ENCODE peak calls at places on chromosomes 6 and 20, in six cellular contexts. H is SK-N-SH; V is keratinocyte; E is left lung; X is dorsolateral prefrontal cortex; W is CD4-positive, alpha-beta T cell. C is an unnamed sample.

GRCh38 chr6:128882991-128883571 is at the start of gene LAMA2:
- DNase-seq in H (peak), V (no peak), E (peak), X (peak), W (no peak), C (peak)

GRCh38 chr6:2566048-2566447 is 184.7 kb downstream of the MYLK4 start:
- DNase-seq in H (no peak), V (no peak), E (no peak), X (no peak), W (no peak), C (no peak)

GRCh38 chr20:59518881-59519706 is 85.2 kb upstream of the PHACTR3 start:
- DNase-seq in H (peak), V (peak), E (no peak), X (no peak), W (no peak), C (peak)

GRCh38 chr6:169725270-169726048 is 1.2 kb upstream of the PHF10 start:
- DNase-seq in H (peak), V (no peak), E (peak), X (peak), W (no peak), C (peak)

GRCh38 chr6:144493035-144493910 is 208.1 kb downstream of the UTRN start:
- DNase-seq in H (no peak), V (no peak), E (no peak), X (no peak), W (no peak), C (no peak)

GRCh38 chr6:3882865-3883264 is 33.7 kb downstream of the FAM50B start:
- DNase-seq in H (no peak), V (no peak), E (no peak), X (no peak), W (no peak), C (no peak)

GRCh38 chr6:154447929-154448328 is 62.6 kb downstream of the CNKSR3 start:
- DNase-seq in H (peak), V (no peak), E (no peak), X (no peak), W (no peak), C (no peak)

GRCh38 chr20:54995021-54995420 is 519.6 kb downstream of the DOK5 start:
- DNase-seq in H (no peak), V (no peak), E (no peak), X (no peak), W (no peak), C (no peak)

GRCh38 chr20:2210646-2211556 is 84.9 kb upstream of the TGM3 start:
- DNase-seq in H (no peak), V (peak), E (no peak), X (no peak), W (no peak), C (no peak)

GRCh38 chr20:41048475-41049242 is 20.0 kb downstream of the TOP1 start:
- DNase-seq in H (no peak), V (no peak), E (no peak), X (no peak), W (no peak), C (no peak)

GRCh38 chr20:9617940-9618339 is 103.5 kb downstream of the LAMP5 start:
- DNase-seq in H (peak), V (no peak), E (no peak), X (no peak), W (no peak), C (peak)

GRCh38 chr6:163438940-163439335 is 24.4 kb downstream of the QKI start:
- DNase-seq in H (peak), V (no peak), E (no peak), X (no peak), W (no peak), C (no peak)

GRCh38 chr6:83467620-83468036 is 36.8 kb upstream of the ME1 start:
- DNase-seq in H (no peak), V (no peak), E (no peak), X (no peak), W (no peak), C (no peak)

GRCh38 chr20:43710370-43711044 is 16.3 kb downstream of the GTSF1L start:
- DNase-seq in H (no peak), V (no peak), E (no peak), X (no peak), W (no peak), C (no peak)

GRCh38 chr6:147678256-147678655 is 169.8 kb downstream of the SAMD5 start:
- DNase-seq in H (no peak), V (no peak), E (no peak), X (no peak), W (no peak), C (no peak)

GRCh38 chr6:11364971-11365397 is 132.5 kb upstream of the NEDD9 start:
- DNase-seq in H (no peak), V (no peak), E (no peak), X (no peak), W (no peak), C (no peak)

GRCh38 chr6:170114956-170115855 is 175.7 kb downstream of the DLL1 start:
- DNase-seq in H (peak), V (no peak), E (peak), X (peak), W (no peak), C (no peak)

GRCh38 chr6:68443704-68444103 is 191.4 kb upstream of the ADGRB3 start:
- DNase-seq in H (no peak), V (no peak), E (no peak), X (no peak), W (no peak), C (no peak)
- TF ChIP-seq CTCF in H (no peak), V (no peak), E (no peak), X (peak), W (no peak), C (peak)

DNA sequence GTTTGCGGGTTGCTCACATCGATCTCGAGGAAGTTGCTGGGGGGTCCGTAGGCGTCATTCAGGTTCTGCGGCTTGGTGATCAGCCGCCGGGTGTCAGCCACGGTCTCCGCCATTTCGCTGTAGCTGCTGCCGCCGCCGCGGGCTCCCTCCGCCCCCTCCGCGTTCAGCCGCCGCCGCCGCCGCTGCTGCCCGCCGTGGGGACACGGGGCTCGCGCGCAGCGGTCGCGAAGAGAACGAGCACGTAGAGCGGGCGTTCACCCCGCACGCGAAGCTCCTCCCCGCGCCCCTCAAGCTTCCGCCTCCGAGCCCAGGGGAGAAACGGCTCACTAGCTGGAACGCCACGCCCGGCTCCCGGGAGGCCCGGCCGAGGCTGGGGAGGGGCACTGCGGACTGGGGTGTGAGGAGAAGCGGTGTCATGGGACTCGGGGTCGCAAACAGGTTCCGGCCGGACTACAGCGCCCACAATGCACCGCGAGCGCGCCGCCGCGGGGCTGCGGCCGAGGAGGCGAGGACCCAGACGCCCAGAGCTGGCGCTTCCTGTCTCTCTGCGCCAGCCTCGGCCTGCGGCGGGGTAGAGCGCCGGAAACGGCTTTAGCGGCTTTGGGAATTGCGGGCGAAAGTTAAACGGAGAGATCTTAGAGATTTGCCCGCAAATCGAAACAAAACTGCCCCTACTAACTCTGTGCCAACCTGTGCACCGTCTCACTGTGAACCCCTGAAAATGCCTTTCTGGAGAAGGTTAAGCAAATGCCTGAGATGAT is at the start of gene SNX3:
- DNase-seq in H (peak), V (peak), E (peak), X (peak), W (peak), C (peak)
- TF ChIP-seq CTCF in H (peak), V (peak), E (no peak), X (peak), W (no peak), C (no peak)

DNA sequence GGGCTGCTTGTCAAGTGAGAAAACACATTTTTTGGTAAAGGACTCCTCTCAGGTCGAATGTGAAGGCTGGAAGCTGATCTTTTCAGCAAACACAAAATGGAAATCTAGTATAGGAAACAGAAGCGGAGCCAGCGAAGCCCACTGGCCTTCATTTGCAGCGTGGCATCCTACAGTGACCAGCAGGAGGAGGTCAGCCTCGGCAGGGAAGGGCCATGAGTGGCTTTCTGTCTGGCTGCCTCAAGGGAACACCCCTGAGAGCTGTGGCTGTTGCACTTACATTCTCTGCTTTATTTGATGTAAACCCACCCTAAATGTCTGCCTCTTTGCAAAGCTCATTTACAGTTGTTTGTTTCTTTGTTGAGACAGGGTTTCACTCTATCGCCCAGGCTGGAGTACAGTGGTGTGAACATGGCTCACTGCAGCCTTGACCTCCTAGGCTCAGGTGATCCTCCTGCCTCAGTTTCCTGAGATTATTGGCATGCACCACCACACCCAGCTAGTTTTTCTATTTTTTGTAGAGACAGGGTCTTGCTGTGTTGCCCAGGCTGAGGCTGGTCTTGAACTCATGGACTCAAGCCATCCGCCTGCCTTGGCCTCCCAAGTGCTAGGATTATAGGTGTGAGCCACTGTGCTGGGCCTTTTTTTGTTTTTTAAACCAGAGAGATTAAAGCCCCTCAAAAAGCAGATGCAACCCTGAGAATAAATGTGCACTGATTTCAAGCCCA is 322.0 kb upstream of the SOX4 start:
- DNase-seq in H (no peak), V (no peak), E (no peak), X (no peak), W (no peak), C (no peak)
- TF ChIP-seq CTCF in H (no peak), V (no peak), E (no peak), X (no peak), W (no peak), C (no peak)

GRCh38 chr20:50320910-50321796 is 130.5 kb downstream of the CEBPB start:
- DNase-seq in H (peak), V (peak), E (peak), X (no peak), W (no peak), C (peak)
- TF ChIP-seq CTCF in H (no peak), V (peak), E (no peak), X (no peak), W (no peak), C (no peak)

GRCh38 chr6:156933201-156934053 is 156.2 kb downstream of the ARID1B start:
- DNase-seq in H (no peak), V (no peak), E (no peak), X (no peak), W (no peak), C (peak)
- TF ChIP-seq CTCF in H (no peak), V (peak), E (no peak), X (no peak), W (no peak), C (no peak)

GRCh38 chr20:51382111-51382985 is 160.2 kb downstream of the NFATC2 start:
- DNase-seq in H (no peak), V (no peak), E (no peak), X (no peak), W (no peak), C (no peak)

GRCh38 chr20:51379601-51380341 is 162.7 kb downstream of the NFATC2 start:
- DNase-seq in H (no peak), V (no peak), E (no peak), X (no peak), W (no peak), C (no peak)

GRCh38 chr20:51382986-51383821 is 159.3 kb downstream of the NFATC2 start:
- DNase-seq in H (no peak), V (no peak), E (no peak), X (no peak), W (no peak), C (peak)

GRCh38 chr20:51380401-51381385 is 161.8 kb downstream of the NFATC2 start:
- DNase-seq in H (no peak), V (no peak), E (no peak), X (no peak), W (no peak), C (no peak)

GRCh38 chr20:51381557-51381956 is 161.0 kb downstream of the NFATC2 start:
- DNase-seq in H (no peak), V (no peak), E (no peak), X (no peak), W (no peak), C (no peak)
- TF ChIP-seq CTCF in H (no peak), V (peak), E (no peak), X (no peak), W (no peak), C (no peak)

GRCh38 chr20:44803383-44803941 is 6.9 kb downstream of the RIMS4 start:
- DNase-seq in H (no peak), V (no peak), E (no peak), X (no peak), W (no peak), C (no peak)

GRCh38 chr20:44802702-44803101 is 7.6 kb downstream of the RIMS4 start:
- DNase-seq in H (no peak), V (no peak), E (no peak), X (no peak), W (no peak), C (no peak)

GRCh38 chr20:44796758-44797457 is 13.4 kb downstream of the RIMS4 start:
- DNase-seq in H (no peak), V (no peak), E (no peak), X (no peak), W (no peak), C (no peak)

GRCh38 chr20:44799691-44800090 is 10.7 kb downstream of the RIMS4 start:
- DNase-seq in H (no peak), V (no peak), E (no peak), X (no peak), W (no peak), C (no peak)

DNA sequence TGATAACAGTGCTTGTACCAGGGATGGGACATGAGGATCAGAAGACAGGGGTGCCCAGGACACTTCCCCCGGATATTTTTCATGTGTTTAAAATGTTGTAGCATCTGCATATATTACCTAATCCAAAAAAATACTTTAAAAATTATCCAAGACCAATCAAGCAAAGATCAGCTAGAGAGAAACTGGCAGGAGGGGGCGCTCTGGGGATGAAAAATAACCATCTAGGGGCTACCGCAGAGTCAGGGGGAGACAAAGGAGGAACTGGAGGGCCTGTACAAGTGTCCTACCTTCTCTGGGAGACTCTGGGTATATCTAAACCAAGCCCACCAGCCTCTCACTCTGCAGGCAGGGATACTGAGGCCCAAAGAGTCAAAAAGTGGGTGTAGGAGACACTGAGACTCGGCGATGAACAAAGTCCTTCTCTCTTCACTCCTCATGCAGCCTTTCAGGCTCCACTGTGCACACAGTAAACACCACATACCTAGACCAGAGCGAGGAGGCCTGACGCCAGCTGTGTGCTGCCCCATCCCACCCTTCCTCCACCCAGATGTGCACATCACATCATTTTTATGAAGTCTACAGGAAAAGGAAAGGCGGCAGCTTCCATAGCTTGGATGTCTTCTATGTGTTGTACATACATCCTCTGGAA is 9.8 kb downstream of the RIMS4 start:
- DNase-seq in H (peak), V (no peak), E (no peak), X (no peak), W (no peak), C (peak)
- TF ChIP-seq CTCF in H (peak), V (no peak), E (no peak), X (no peak), W (no peak), C (peak)

DNA sequence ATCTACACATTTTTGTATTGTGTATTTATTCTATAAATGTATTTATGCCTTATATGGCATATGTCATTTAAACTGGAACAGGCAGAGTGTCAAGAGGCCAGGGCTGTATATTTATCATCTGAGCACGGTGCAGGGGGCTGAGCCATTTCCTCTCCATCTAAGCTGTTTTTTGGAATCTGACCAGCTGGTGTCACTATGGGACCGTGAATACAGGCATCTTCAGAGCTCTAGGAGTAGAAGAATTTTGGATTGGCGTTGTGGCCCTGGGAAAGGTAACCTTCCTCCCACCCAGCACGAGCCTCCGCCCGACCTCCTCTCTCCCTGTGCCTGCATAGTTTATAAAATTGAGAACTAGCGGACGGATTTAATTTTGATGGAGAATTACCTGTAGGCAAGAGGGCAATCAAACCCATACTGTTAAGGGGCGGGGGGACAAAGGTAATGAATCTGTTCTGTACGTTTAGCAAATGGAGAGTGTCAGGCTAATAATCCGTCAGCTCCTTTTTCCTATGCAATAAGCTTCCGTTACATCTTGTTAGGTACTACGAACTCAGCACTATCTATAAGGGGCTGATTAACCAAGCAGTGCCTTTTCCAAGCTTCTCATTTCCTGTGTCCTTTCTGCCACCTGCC is 29.0 kb upstream of the EEF1E1 start:
- DNase-seq in H (peak), V (peak), E (no peak), X (no peak), W (no peak), C (peak)
- TF ChIP-seq CTCF in H (peak), V (peak), E (peak), X (peak), W (no peak), C (peak)

GRCh38 chr6:30611856-30612194 is 5.2 kb downstream of the PPP1R10 start:
- DNase-seq in H (no peak), V (no peak), E (no peak), X (no peak), W (no peak), C (no peak)

GRCh38 chr6:30612687-30613248 is 4.3 kb downstream of the PPP1R10 start:
- DNase-seq in H (no peak), V (no peak), E (no peak), X (no peak), W (no peak), C (peak)

GRCh38 chr6:30611150-30611855 is 5.7 kb downstream of the PPP1R10 start:
- DNase-seq in H (no peak), V (no peak), E (no peak), X (no peak), W (no peak), C (no peak)

GRCh38 chr6:30613251-30614043 is 3.6 kb downstream of the PPP1R10 start:
- DNase-seq in H (no peak), V (no peak), E (no peak), X (no peak), W (no peak), C (no peak)

DNA sequence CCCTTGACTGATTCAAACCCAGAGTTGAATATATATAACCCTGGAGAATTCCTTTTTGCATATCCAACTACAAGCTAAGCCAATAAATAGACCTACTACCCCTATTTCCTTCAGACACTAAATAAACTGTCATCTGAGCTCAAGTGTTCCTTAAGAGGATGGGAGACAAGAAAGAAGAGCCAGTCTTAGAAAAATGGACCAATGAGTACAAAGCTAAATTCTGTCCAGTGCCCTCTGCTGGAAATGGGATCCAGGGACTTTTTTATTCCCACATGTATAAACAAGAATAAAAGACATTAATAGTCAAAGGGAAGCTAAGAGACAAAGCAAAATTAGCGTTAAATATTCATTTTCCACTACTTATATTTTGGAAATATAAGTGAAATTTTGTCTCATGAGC is 4.8 kb downstream of the PPP1R10 start:
- DNase-seq in H (no peak), V (no peak), E (no peak), X (no peak), W (no peak), C (no peak)
- TF ChIP-seq CTCF in H (peak), V (no peak), E (no peak), X (peak), W (no peak), C (no peak)

DNA sequence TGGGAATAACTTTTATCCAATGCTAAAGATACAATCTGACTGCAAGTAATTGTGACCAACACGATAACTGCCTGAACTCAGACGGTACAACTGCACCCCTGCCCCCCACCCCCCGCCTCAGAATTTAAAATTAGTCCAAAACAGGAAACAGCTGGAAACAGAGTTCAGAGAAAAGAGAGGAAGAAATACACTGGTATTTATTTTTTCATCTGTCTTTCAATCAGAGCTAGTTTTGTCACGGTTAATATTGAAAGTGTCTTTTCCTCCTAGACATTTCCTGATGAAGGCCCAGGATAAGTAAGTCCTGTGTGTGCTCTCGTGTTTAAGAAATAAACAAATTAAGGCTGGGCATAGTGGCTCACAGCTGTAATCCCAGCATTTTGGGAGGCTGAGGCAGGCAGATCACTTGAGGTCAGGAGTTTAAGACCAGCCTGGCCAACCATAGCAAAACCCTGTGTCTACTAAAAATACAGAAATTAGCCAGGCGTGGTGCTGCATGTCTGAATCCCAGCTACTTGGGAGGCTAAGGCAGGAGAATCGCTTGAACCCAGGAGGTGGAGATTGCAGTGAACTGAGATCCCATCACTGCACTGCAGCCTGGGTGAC is 21.5 kb downstream of the ACSS1 start:
- DNase-seq in H (no peak), V (no peak), E (no peak), X (peak), W (no peak), C (no peak)
- TF ChIP-seq CTCF in H (no peak), V (no peak), E (no peak), X (no peak), W (no peak), C (no peak)